ENCODE peak calls at places on chromosomes 2 and 18, in ten cellular contexts. D is NCI-H2081, X is iris pigment epithelial cell, C is NCI-H774, V is germinal center, W is spleen, L is AG04449, U is mesenteric fat pad, F is H54, N is ACHN. O is an unnamed sample.

GRCh38 chr2:181891258-181891965 is at the start of gene ITPRID2:
- DNase-seq in D (peak), X (peak), C (peak), V (peak), W (no peak), L (no peak), U (peak), F (peak), N (peak), O (no peak)

GRCh38 chr2:35821675-35822074 is 533.9 kb upstream of the CRIM1 start:
- DNase-seq in D (no peak), X (no peak), C (no peak), V (no peak), W (no peak), L (no peak), U (no peak), F (no peak), N (no peak), O (no peak)

GRCh38 chr2:145404690-145405089 is 884.8 kb upstream of the ZEB2 start:
- DNase-seq in D (no peak), X (no peak), C (no peak), V (no peak), W (no peak), L (no peak), U (no peak), F (no peak), N (no peak), O (no peak)

GRCh38 chr2:7358865-7359264 is 441.7 kb downstream of the RNF144A start:
- DNase-seq in D (no peak), X (no peak), C (no peak), V (no peak), W (no peak), L (no peak), U (no peak), F (no peak), N (no peak), O (no peak)

GRCh38 chr18:79702906-79703305 is 23.3 kb downstream of the CTDP1 start:
- DNase-seq in D (no peak), X (no peak), C (no peak), V (no peak), W (no peak), L (no peak), U (no peak), F (no peak), N (no peak), O (no peak)

GRCh38 chr2:20667531-20668401 is 822 bp downstream of the GDF7 start:
- DNase-seq in D (no peak), X (no peak), C (no peak), V (no peak), W (no peak), L (no peak), U (no peak), F (no peak), N (peak), O (no peak)

GRCh38 chr2:84022810-84023431 is 436.2 kb downstream of the SUCLG1 start:
- DNase-seq in D (peak), X (peak), C (peak), V (no peak), W (no peak), L (peak), U (no peak), F (peak), N (peak), O (no peak)

GRCh38 chr2:79876430-79876829 is 363.6 kb downstream of the CTNNA2 start:
- DNase-seq in D (peak), X (peak), C (no peak), V (no peak), W (no peak), L (no peak), U (no peak), F (no peak), N (peak), O (no peak)

GRCh38 chr18:69956655-69957054 is 9.0 kb upstream of the CD226 start:
- DNase-seq in D (no peak), X (no peak), C (no peak), V (no peak), W (no peak), L (no peak), U (no peak), F (no peak), N (no peak), O (no peak)

GRCh38 chr2:238169021-238169707 is 10.4 kb downstream of the ERFE start:
- DNase-seq in D (no peak), X (peak), C (no peak), V (no peak), W (no peak), L (peak), U (peak), F (no peak), N (peak), O (peak)

GRCh38 chr2:71792926-71793761 is 339.8 kb downstream of the DYSF start:
- DNase-seq in D (no peak), X (peak), C (no peak), V (no peak), W (peak), L (no peak), U (peak), F (no peak), N (no peak), O (peak)

GRCh38 chr2:139454251-139454650 is 674.1 kb upstream of the NXPH2 start:
- DNase-seq in D (no peak), X (no peak), C (no peak), V (no peak), W (no peak), L (no peak), U (no peak), F (no peak), N (no peak), O (no peak)

GRCh38 chr18:76827205-76827885 is 5.0 kb downstream of the ZNF236 start:
- DNase-seq in D (no peak), X (no peak), C (no peak), V (no peak), W (no peak), L (no peak), U (peak), F (no peak), N (peak), O (no peak)

GRCh38 chr18:13221821-13222220 is 3.3 kb downstream of the LDLRAD4 start:
- DNase-seq in D (no peak), X (no peak), C (no peak), V (no peak), W (no peak), L (no peak), U (no peak), F (no peak), N (no peak), O (no peak)

GRCh38 chr2:73986085-73986680 is 1.5 kb downstream of the TET3 start:
- DNase-seq in D (no peak), X (no peak), C (no peak), V (peak), W (peak), L (no peak), U (no peak), F (no peak), N (no peak), O (no peak)

GRCh38 chr18:52341617-52342381 is 1.8 kb downstream of the DCC start:
- DNase-seq in D (no peak), X (no peak), C (no peak), V (no peak), W (no peak), L (no peak), U (no peak), F (no peak), N (no peak), O (no peak)

GRCh38 chr2:190598621-190599020 is 50.3 kb upstream of the NAB1 start:
- DNase-seq in D (no peak), X (no peak), C (no peak), V (no peak), W (no peak), L (no peak), U (no peak), F (no peak), N (no peak), O (no peak)

GRCh38 chr18:36653141-36653869 is 175.5 kb downstream of the TPGS2 start:
- DNase-seq in D (no peak), X (no peak), C (no peak), V (no peak), W (no peak), L (no peak), U (no peak), F (no peak), N (no peak), O (no peak)

GRCh38 chr2:26298638-26299393 is 47.1 kb upstream of the SELENOI start:
- DNase-seq in D (no peak), X (peak), C (no peak), V (peak), W (peak), L (no peak), U (no peak), F (no peak), N (no peak), O (peak)

O was measured in coronary artery.